ENCODE peak calls at places on chromosomes 16 and 17, in four cellular contexts. F, N, V and U are unnamed samples.

GRCh38 chr17:49690256-49690655 is 12.4 kb upstream of the SPOP start:
- DNase-seq in V (no peak), N (no peak), F (no peak), U (no peak)

GRCh38 chr17:35947156-35947585 is 3.7 kb upstream of the LYZL6 start:
- DNase-seq in V (peak), F (peak), N (peak), U (peak)

GRCh38 chr16:50023626-50024025 is 1.4 kb upstream of the CNEP1R1 start:
- DNase-seq in V (no peak), N (no peak), F (no peak), U (no peak)

GRCh38 chr16:68466174-68466573 is 17.9 kb upstream of the SMPD3 start:
- DNase-seq in N (no peak), F (no peak), V (no peak), U (no peak)

GRCh38 chr16:72818286-72818845 is 229.6 kb downstream of the ZFHX3 start:
- DNase-seq in N (no peak), F (no peak), V (no peak), U (no peak)

GRCh38 chr16:49528035-49528434 is 154.4 kb downstream of the C16orf78 start:
- DNase-seq in F (peak), V (no peak), N (no peak), U (peak)

GRCh38 chr17:64683791-64684190 is 21.7 kb upstream of the SMURF2 start:
- DNase-seq in F (no peak), V (no peak), N (no peak), U (no peak)

GRCh38 chr17:66782866-66783265 is 52.1 kb upstream of the CACNG5 start:
- DNase-seq in F (no peak), V (no peak), N (no peak), U (no peak)

GRCh38 chr17:54795046-54795445 is 105.6 kb upstream of the TOM1L1 start:
- DNase-seq in V (no peak), N (no peak), F (no peak), U (no peak)

GRCh38 chr17:54426287-54426886 is 474.3 kb upstream of the TOM1L1 start:
- DNase-seq in F (no peak), V (no peak), N (peak), U (no peak)

GRCh38 chr17:10447035-10447931 is 22.1 kb downstream of the MYH4 start:
- DNase-seq in N (no peak), V (no peak), F (no peak), U (no peak)

GRCh38 chr17:40530988-40531971 is 29.9 kb upstream of the TNS4 start:
- DNase-seq in F (no peak), V (no peak), N (peak), U (no peak)

GRCh38 chr17:31425646-31426045 is 34.2 kb downstream of the RAB11FIP4 start:
- DNase-seq in F (no peak), N (no peak), V (no peak), U (no peak)

GRCh38 chr17:71402007-71402406 is 718.8 kb upstream of the SOX9 start:
- DNase-seq in F (no peak), V (no peak), N (no peak), U (no peak)

GRCh38 chr16:70715113-70715711 is 29.4 kb upstream of the MTSS2 start:
- DNase-seq in F (peak), N (no peak), V (no peak), U (peak)

GRCh38 chr16:19874026-19874425 is 10.6 kb downstream of the GPRC5B start:
- DNase-seq in F (no peak), V (no peak), N (no peak), U (no peak)

GRCh38 chr17:56603486-56604238 is 10.2 kb downstream of the NOG start:
- DNase-seq in N (no peak), V (no peak), F (no peak), U (no peak)

GRCh38 chr17:7883781-7884386 is 4.7 kb upstream of the CHD3 start:
- DNase-seq in F (peak), V (no peak), N (peak), U (peak)

GRCh38 chr16:21158208-21159110 is at the start of gene LDAF1:
- DNase-seq in F (peak), N (peak), V (peak), U (peak)

GRCh38 chr16:78446486-78446885 is 347.0 kb downstream of the WWOX start:
- DNase-seq in V (no peak), F (no peak), N (no peak), U (no peak)

GRCh38 chr16:7921360-7921759 is 588.7 kb downstream of the RBFOX1 start:
- DNase-seq in V (no peak), F (no peak), N (no peak), U (no peak)

GRCh38 chr17:71338396-71338795 is 782.4 kb upstream of the SOX9 start:
- DNase-seq in F (peak), N (no peak), V (no peak), U (no peak)

GRCh38 chr16:87561200-87562105 is 40.9 kb upstream of the JPH3 start:
- DNase-seq in N (no peak), F (no peak), V (no peak), U (no peak)